ENCODE peak calls at places on chromosomes 13 and 19, in five cellular contexts. One of them, this sample, is unnamed. For H3F3A, the result is how much of the 10 kb centered on the place peaks cover.

GRCh38 chr13:110017379-110017778 is 231.0 kb upstream of the IRS2 start:
- DNase-seq in neural progenitor cell: no peak
- DNase-seq in GM23248: peak
- DNase-seq in GM23338: peak
- DNase-seq in PC-3: peak
- DNase-seq in this sample: peak

GRCh38 chr19:35056513-35057063 is 15.1 kb downstream of the HPN start:
- DNase-seq in GM23338: no peak
- DNase-seq in neural progenitor cell: no peak
- DNase-seq in GM23248: no peak
- DNase-seq in PC-3: no peak
- DNase-seq in this sample: no peak

GRCh38 chr13:32261567-32261966 is 53.6 kb downstream of the ZAR1L start:
- DNase-seq in neural progenitor cell: no peak
- DNase-seq in PC-3: peak
- DNase-seq in GM23338: no peak
- DNase-seq in GM23248: peak
- DNase-seq in this sample: no peak

GRCh38 chr19:37007587-37008220 is 70.5 kb upstream of the ZNF420 start:
- DNase-seq in GM23248: peak
- DNase-seq in PC-3: no peak
- DNase-seq in GM23338: peak
- DNase-seq in neural progenitor cell: no peak
- DNase-seq in this sample: no peak

GRCh38 chr13:48730971-48731658 is 77.4 kb downstream of the CYSLTR2 start:
- DNase-seq in PC-3: peak
- DNase-seq in GM23338: peak
- DNase-seq in neural progenitor cell: peak
- DNase-seq in GM23248: peak
- DNase-seq in this sample: no peak

GRCh38 chr19:11092181-11092538 is 2.9 kb downstream of the LDLR start:
- DNase-seq in GM23338: no peak
- DNase-seq in GM23248: peak
- DNase-seq in neural progenitor cell: no peak
- DNase-seq in PC-3: peak
- DNase-seq in this sample: peak

GRCh38 chr19:51746731-51747130 is 4.9 kb downstream of the FPR1 start:
- DNase-seq in neural progenitor cell: no peak
- DNase-seq in PC-3: no peak
- DNase-seq in GM23248: no peak
- DNase-seq in GM23338: no peak
- DNase-seq in this sample: no peak

GRCh38 chr13:48979892-48980291 is 4.2 kb downstream of the FNDC3A start:
- DNase-seq in neural progenitor cell: no peak
- DNase-seq in PC-3: no peak
- DNase-seq in GM23248: no peak
- DNase-seq in GM23338: no peak
- DNase-seq in this sample: no peak

GRCh38 chr19:15025237-15025636 is 24.0 kb upstream of the CASP14 start:
- DNase-seq in neural progenitor cell: no peak
- DNase-seq in GM23338: peak
- DNase-seq in GM23248: no peak
- DNase-seq in PC-3: peak
- DNase-seq in this sample: no peak

GRCh38 chr13:100124265-100124664 is 35.4 kb downstream of the PCCA start:
- DNase-seq in neural progenitor cell: no peak
- DNase-seq in PC-3: no peak
- DNase-seq in GM23338: no peak
- DNase-seq in GM23248: peak
- DNase-seq in this sample: no peak

GRCh38 chr19:1000095-1000494 is at the start of gene GRIN3B:
- DNase-seq in neural progenitor cell: peak
- DNase-seq in GM23338: peak
- DNase-seq in PC-3: peak
- DNase-seq in GM23248: peak
- DNase-seq in this sample: peak

GRCh38 chr19:55391191-55391670 is 5.5 kb downstream of the RPL28 start:
- DNase-seq in neural progenitor cell: no peak
- DNase-seq in GM23338: no peak
- DNase-seq in GM23248: no peak
- DNase-seq in PC-3: no peak
- DNase-seq in this sample: no peak

GRCh38 chr19:55390461-55390880 is 4.7 kb downstream of the RPL28 start:
- DNase-seq in neural progenitor cell: no peak
- DNase-seq in PC-3: no peak
- DNase-seq in GM23248: no peak
- DNase-seq in GM23338: peak
- DNase-seq in this sample: no peak

GRCh38 chr19:55393362-55393761 is 7.6 kb downstream of the RPL28 start:
- DNase-seq in PC-3: no peak
- DNase-seq in GM23338: no peak
- DNase-seq in GM23248: no peak
- DNase-seq in neural progenitor cell: no peak
- DNase-seq in this sample: no peak

GRCh38 chr19:55392820-55393219 is 7.1 kb downstream of the RPL28 start:
- DNase-seq in neural progenitor cell: peak
- DNase-seq in PC-3: no peak
- DNase-seq in GM23338: peak
- DNase-seq in GM23248: no peak
- DNase-seq in this sample: no peak

GRCh38 chr19:55391702-55392615 is 6.2 kb downstream of the RPL28 start:
- DNase-seq in PC-3: peak
- DNase-seq in neural progenitor cell: no peak
- DNase-seq in GM23248: peak
- DNase-seq in GM23338: peak
- DNase-seq in this sample: no peak
- H3F3A ChIP-seq in PC-3: under half
- H3F3A ChIP-seq in neural progenitor cell: half or more
- H3F3A ChIP-seq in GM23248: under half
- H3F3A ChIP-seq in GM23338: under half
- H3F3A ChIP-seq in this sample: half or more

DNA sequence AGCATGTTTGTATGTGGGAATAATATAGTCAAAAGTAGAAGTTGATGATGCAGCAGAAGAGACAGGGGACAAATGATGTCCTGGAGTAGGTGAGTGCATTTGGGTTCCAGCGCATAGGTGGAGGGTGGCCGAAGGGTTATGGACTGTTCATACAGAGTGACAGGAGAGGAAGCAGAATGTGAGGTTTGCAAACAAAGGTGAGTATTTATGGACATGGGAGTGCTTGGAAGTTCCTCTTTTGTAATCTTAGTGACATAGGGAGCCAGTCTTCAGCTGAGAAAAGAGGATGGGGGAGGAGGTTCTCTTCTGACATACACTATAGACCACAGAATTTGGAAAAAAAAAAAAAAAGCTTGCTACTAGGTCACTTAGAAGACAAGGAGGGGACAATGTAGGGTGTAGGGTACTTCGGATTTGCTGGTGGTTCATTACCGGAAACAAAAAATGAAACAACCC is 331.6 kb downstream of the DLEU7 start:
- DNase-seq in GM23338: no peak
- DNase-seq in PC-3: no peak
- DNase-seq in neural progenitor cell: no peak
- DNase-seq in GM23248: no peak
- DNase-seq in this sample: no peak
- H2AFZ ChIP-seq in GM23338: peak
- H2AFZ ChIP-seq in PC-3: peak
- H2AFZ ChIP-seq in neural progenitor cell: no peak
- H2AFZ ChIP-seq in GM23248: peak
- H2AFZ ChIP-seq in this sample: no peak

GRCh38 chr19:38682195-38682867 is 34.9 kb downstream of the ACTN4 start:
- DNase-seq in neural progenitor cell: no peak
- DNase-seq in GM23338: no peak
- DNase-seq in PC-3: no peak
- DNase-seq in GM23248: no peak
- DNase-seq in this sample: no peak
- H3F3A ChIP-seq in neural progenitor cell: under half
- H3F3A ChIP-seq in GM23338: under half
- H3F3A ChIP-seq in PC-3: under half
- H3F3A ChIP-seq in GM23248: half or more
- H3F3A ChIP-seq in this sample: half or more

GRCh38 chr13:76882431-76882830 is 3.8 kb downstream of the KCTD12 start:
- DNase-seq in PC-3: no peak
- DNase-seq in GM23248: peak
- DNase-seq in neural progenitor cell: no peak
- DNase-seq in GM23338: no peak
- DNase-seq in this sample: no peak

GRCh38 chr13:76884571-76885202 is 1.5 kb downstream of the KCTD12 start:
- DNase-seq in PC-3: peak
- DNase-seq in neural progenitor cell: no peak
- DNase-seq in GM23248: peak
- DNase-seq in GM23338: no peak
- DNase-seq in this sample: no peak

GRCh38 chr13:76886005-76886291 is 257 bp downstream of the KCTD12 start:
- DNase-seq in PC-3: no peak
- DNase-seq in GM23338: no peak
- DNase-seq in neural progenitor cell: no peak
- DNase-seq in GM23248: no peak
- DNase-seq in this sample: no peak

GRCh38 chr13:76885203-76886004 is 801 bp downstream of the KCTD12 start:
- DNase-seq in GM23248: peak
- DNase-seq in GM23338: peak
- DNase-seq in neural progenitor cell: peak
- DNase-seq in PC-3: peak
- DNase-seq in this sample: no peak

DNA sequence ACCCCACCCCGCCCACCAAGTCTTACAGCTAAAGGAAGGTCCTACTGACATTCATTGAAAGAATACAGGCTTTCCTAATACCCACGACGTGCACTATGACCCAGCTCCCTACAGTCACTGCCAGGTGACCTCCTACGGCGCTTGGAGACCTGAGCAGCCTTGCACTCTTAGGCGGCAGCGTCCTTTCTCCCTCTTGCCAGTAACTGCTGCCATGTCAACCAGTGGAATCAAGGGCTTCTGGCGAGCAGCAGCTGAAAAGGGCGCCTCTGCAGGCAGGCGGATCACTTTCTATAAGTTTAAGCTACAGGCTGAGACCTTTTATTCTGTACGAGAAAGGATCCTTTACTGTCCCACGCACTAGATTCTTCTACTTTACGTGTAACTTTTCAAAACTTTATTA is 2.0 kb downstream of the KCTD12 start:
- DNase-seq in neural progenitor cell: peak
- DNase-seq in GM23248: peak
- DNase-seq in GM23338: peak
- DNase-seq in PC-3: no peak
- DNase-seq in this sample: no peak
- H2AFZ ChIP-seq in neural progenitor cell: no peak
- H2AFZ ChIP-seq in GM23248: peak
- H2AFZ ChIP-seq in GM23338: no peak
- H2AFZ ChIP-seq in PC-3: no peak
- H2AFZ ChIP-seq in this sample: no peak

DNA sequence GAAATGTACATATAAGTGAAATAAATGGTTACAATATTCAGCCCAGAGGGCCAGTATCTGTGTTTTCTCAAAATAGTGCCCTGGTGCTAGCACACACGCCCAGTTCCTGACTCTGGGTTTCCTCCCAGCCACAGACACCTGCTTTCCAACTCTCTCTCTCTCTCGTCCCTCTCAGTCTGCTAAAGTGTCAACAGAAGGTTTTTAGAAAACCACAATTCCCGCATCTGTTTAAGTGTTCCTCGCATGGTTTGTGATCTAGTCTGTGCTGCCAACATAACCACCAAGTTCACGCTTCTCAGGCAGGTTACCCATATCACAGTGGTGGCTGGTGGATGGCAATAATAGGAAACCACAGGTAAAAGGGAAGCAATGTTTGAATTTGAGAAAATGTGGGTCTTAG is 17.8 kb upstream of the UPF3A start:
- DNase-seq in neural progenitor cell: no peak
- DNase-seq in GM23248: no peak
- DNase-seq in GM23338: no peak
- DNase-seq in PC-3: no peak
- DNase-seq in this sample: no peak
- H3F3A ChIP-seq in neural progenitor cell: under half
- H3F3A ChIP-seq in GM23248: half or more
- H3F3A ChIP-seq in GM23338: under half
- H3F3A ChIP-seq in PC-3: under half
- H3F3A ChIP-seq in this sample: under half

DNA sequence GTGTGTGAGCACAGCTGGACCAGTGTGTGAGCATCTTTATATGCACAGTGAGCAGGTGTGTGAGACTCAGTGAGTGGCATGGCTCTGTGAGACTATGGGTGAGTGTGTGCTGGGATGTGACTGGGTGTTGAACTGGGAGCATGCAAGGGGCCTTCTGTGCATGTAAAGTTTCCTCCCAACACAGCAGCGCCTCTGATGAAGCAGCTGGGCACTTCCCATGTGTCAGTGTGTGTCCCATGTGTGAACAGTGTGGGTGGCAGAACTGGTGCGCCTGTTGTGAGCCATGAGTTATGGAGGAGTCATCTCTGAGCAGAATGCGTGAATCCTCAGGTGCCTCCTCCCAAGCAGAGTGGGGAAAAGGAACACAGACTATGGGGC is 24.1 kb downstream of the LGALS16 start:
- DNase-seq in PC-3: no peak
- DNase-seq in GM23248: no peak
- DNase-seq in GM23338: no peak
- DNase-seq in neural progenitor cell: no peak
- DNase-seq in this sample: no peak
- H2AFZ ChIP-seq in PC-3: no peak
- H2AFZ ChIP-seq in GM23248: no peak
- H2AFZ ChIP-seq in GM23338: no peak
- H2AFZ ChIP-seq in neural progenitor cell: no peak
- H2AFZ ChIP-seq in this sample: no peak

GRCh38 chr19:48330012-48330681 is 4.8 kb downstream of the EMP3 start:
- DNase-seq in neural progenitor cell: peak
- DNase-seq in GM23338: peak
- DNase-seq in GM23248: no peak
- DNase-seq in PC-3: no peak
- DNase-seq in this sample: no peak
- H3F3A ChIP-seq in neural progenitor cell: under half
- H3F3A ChIP-seq in GM23338: under half
- H3F3A ChIP-seq in GM23248: under half
- H3F3A ChIP-seq in PC-3: under half
- H3F3A ChIP-seq in this sample: half or more

GRCh38 chr13:26784704-26785639 is 24.4 kb upstream of the GPR12 start:
- DNase-seq in neural progenitor cell: peak
- DNase-seq in GM23248: no peak
- DNase-seq in PC-3: no peak
- DNase-seq in GM23338: peak
- DNase-seq in this sample: no peak

GRCh38 chr13:26785845-26786630 is 25.5 kb upstream of the GPR12 start:
- DNase-seq in neural progenitor cell: peak
- DNase-seq in PC-3: no peak
- DNase-seq in GM23248: no peak
- DNase-seq in GM23338: peak
- DNase-seq in this sample: no peak

GRCh38 chr13:26787961-26788360 is 27.4 kb upstream of the GPR12 start:
- DNase-seq in GM23338: no peak
- DNase-seq in GM23248: no peak
- DNase-seq in PC-3: no peak
- DNase-seq in neural progenitor cell: no peak
- DNase-seq in this sample: no peak

GRCh38 chr13:26786651-26787295 is 26.2 kb upstream of the GPR12 start:
- DNase-seq in GM23248: no peak
- DNase-seq in neural progenitor cell: no peak
- DNase-seq in PC-3: no peak
- DNase-seq in GM23338: no peak
- DNase-seq in this sample: no peak
- H2AFZ ChIP-seq in GM23248: no peak
- H2AFZ ChIP-seq in neural progenitor cell: no peak
- H2AFZ ChIP-seq in PC-3: no peak
- H2AFZ ChIP-seq in GM23338: peak
- H2AFZ ChIP-seq in this sample: no peak

GRCh38 chr19:49335784-49336481 is 727 bp downstream of the CD37 start:
- DNase-seq in GM23338: no peak
- DNase-seq in PC-3: no peak
- DNase-seq in neural progenitor cell: no peak
- DNase-seq in GM23248: no peak
- DNase-seq in this sample: no peak
- H3F3A ChIP-seq in GM23338: under half
- H3F3A ChIP-seq in PC-3: under half
- H3F3A ChIP-seq in neural progenitor cell: under half
- H3F3A ChIP-seq in GM23248: under half
- H3F3A ChIP-seq in this sample: under half

This sample was measured in PC-9.